ENCODE peak calls at places on chromosomes 1 and 21, in four cellular contexts. Y is kidney epithelial cell; N is cardiac muscle cell; J is CD8-positive, alpha-beta T cell. T is an unnamed sample.

GRCh38 chr1:151037032-151037431 is 646 bp downstream of the BNIPL start:
- DNase-seq in N (no peak), J (no peak), Y (no peak), T (no peak)

GRCh38 chr1:16155537-16156410 is at the start of gene EPHA2:
- DNase-seq in J (no peak), Y (no peak), N (peak), T (no peak)

GRCh38 chr1:147750618-147751217 is 9.7 kb downstream of the GJA5 start:
- DNase-seq in Y (no peak), N (no peak), J (no peak), T (no peak)

GRCh38 chr1:172680733-172681275 is 21.9 kb downstream of the FASLG start:
- DNase-seq in Y (no peak), N (no peak), J (no peak), T (no peak)

GRCh38 chr1:153852170-153852569 is 70.6 kb downstream of the GATAD2B start:
- DNase-seq in J (peak), Y (no peak), N (no peak), T (no peak)

GRCh38 chr1:70358921-70359564 is 4.5 kb upstream of the ANKRD13C start:
- DNase-seq in Y (no peak), N (peak), J (no peak), T (no peak)

GRCh38 chr1:34029525-34029924 is 135.5 kb downstream of the CSMD2 start:
- DNase-seq in N (no peak), J (no peak), Y (no peak), T (no peak)

GRCh38 chr1:35660581-35661473 is 19.5 kb upstream of the PSMB2 start:
- DNase-seq in J (no peak), N (peak), Y (no peak), T (no peak)

GRCh38 chr1:116078699-116079223 is 32.4 kb upstream of the MAB21L3 start:
- DNase-seq in N (no peak), Y (no peak), J (no peak), T (no peak)

GRCh38 chr1:56509713-56510641 is 69.4 kb downstream of the PLPP3 start:
- DNase-seq in Y (no peak), N (no peak), J (no peak), T (no peak)

GRCh38 chr1:180094705-180095280 is 59.9 kb upstream of the QSOX1 start:
- DNase-seq in Y (no peak), J (no peak), N (no peak), T (no peak)

GRCh38 chr1:42817976-42818375 is 779 bp upstream of the SVBP start:
- DNase-seq in J (no peak), Y (no peak), N (no peak), T (no peak)

GRCh38 chr1:167088746-167089417 is 1.3 kb downstream of the GPA33 start:
- DNase-seq in J (no peak), Y (no peak), N (no peak), T (no peak)

GRCh38 chr1:224632381-224632871 is 16.3 kb downstream of the CNIH3 start:
- DNase-seq in J (no peak), Y (no peak), N (peak), T (peak)

GRCh38 chr21:33969600-33969999 is 54.0 kb upstream of the ATP5PO start:
- DNase-seq in N (no peak), Y (no peak), J (no peak), T (no peak)

GRCh38 chr1:54220004-54220811 is 20.2 kb downstream of the MRPL37 start:
- DNase-seq in N (peak), J (no peak), Y (no peak), T (no peak)

GRCh38 chr1:203911806-203912205 is 50.4 kb downstream of the SNRPE start:
- DNase-seq in J (no peak), N (peak), Y (no peak), T (peak)

GRCh38 chr1:156483397-156483796 is 17.2 kb downstream of the MEF2D start:
- DNase-seq in Y (no peak), N (no peak), J (no peak), T (no peak)

GRCh38 chr1:42328916-42329496 is 6.0 kb downstream of the FOXJ3 start:
- DNase-seq in Y (no peak), N (no peak), J (no peak), T (no peak)

GRCh38 chr1:39540504-39541031 is 36.0 kb downstream of the PABPC4 start:
- DNase-seq in J (no peak), N (peak), Y (no peak), T (peak)

GRCh38 chr1:201309420-201309819 is 26.1 kb downstream of the PKP1 start:
- DNase-seq in J (no peak), N (peak), Y (peak), T (no peak)

GRCh38 chr1:8398677-8399076 is 80.8 kb downstream of the SLC45A1 start:
- DNase-seq in J (no peak), Y (no peak), N (no peak), T (no peak)

GRCh38 chr1:8396083-8396911 is 78.4 kb downstream of the SLC45A1 start:
- DNase-seq in N (peak), J (no peak), Y (no peak), T (no peak)

GRCh38 chr1:8396912-8397406 is 79.0 kb downstream of the SLC45A1 start:
- DNase-seq in N (peak), Y (peak), J (no peak), T (peak)

GRCh38 chr1:8398086-8398485 is 80.2 kb downstream of the SLC45A1 start:
- DNase-seq in J (no peak), N (no peak), Y (no peak), T (no peak)

DNA sequence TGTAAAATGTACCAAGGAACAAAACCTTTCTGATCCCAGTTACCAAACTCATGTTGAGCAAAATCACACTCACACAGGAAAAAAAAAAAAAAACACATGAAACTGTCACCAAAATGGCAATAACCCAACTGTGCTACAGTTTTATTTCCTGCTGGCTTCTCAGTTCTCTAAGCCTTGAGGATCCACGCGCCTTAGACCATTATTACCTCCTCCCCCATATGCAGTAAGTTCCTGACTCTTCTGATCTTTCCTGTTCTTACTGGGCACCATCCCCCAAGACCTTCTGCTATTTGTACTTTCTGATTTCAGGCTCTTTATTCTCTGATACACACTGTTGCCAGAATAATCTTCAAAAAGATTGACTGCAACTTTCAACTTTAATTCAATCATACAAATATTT is 79.6 kb downstream of the SLC45A1 start:
- DNase-seq in J (no peak), N (peak), Y (no peak), T (no peak)
- H3K4me3 ChIP-seq in J (no peak), N (no peak), Y (no peak), T (no peak)

GRCh38 chr1:212699104-212699838 is 369 bp downstream of the BATF3 start:
- DNase-seq in Y (no peak), N (peak), J (peak), T (no peak)
- TF ChIP-seq CTCF in Y (peak), N (peak), J (peak), T (peak)

GRCh38 chr21:25568230-25568629 is 39.1 kb downstream of the MRPL39 start:
- DNase-seq in Y (no peak), N (peak), J (no peak), T (no peak)
- H3K4me3 ChIP-seq in Y (no peak), N (no peak), J (no peak), T (no peak)

DNA sequence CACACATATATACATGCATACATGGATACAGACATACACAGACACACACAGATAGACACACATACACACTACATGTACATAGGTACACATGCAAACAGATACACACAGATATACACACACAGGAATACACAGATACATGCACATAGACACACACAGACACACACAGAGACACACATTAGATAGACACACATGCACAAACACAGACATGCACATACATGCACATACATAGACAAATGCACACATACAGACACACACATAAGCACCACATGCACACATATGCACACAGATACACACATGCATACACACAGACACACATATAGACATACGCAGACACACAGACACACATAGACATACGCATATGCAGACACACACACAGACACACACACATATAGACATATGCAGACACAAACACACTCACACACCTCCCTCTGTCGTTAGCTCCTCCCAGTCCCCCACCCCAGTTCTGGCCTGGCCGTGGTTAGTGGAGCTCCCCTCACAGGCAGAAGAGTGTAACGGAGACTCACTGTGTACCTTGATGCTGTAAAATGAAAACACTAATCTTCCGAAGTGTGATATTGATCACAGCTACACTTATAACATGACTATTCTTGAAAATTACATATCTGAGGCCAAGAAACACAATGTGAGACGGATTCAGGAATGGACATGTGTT is 7.6 kb downstream of the UBASH3A start:
- DNase-seq in J (no peak), Y (no peak), N (no peak), T (no peak)
- TF ChIP-seq CTCF in J (no peak), Y (no peak), N (no peak), T (no peak)